ENCODE peak calls at places on chromosomes 6 and 20, in ten cellular contexts. One of them, this sample, is unnamed.

GRCh38 chr6:72720464-72720863 is 98.6 kb downstream of the KCNQ5 start:
- DNase-seq in NCI-H2029: no peak
- DNase-seq in epithelial cell of esophagus: peak; percentile 10
- DNase-seq in effector CD4-positive, alpha-beta T cell: no peak
- DNase-seq in lower lobe of right lung: no peak
- DNase-seq in stimulated activated CD4-positive, alpha-beta T cell treated with anti-CD3 and anti-CD28 coated beads, Interleukin-12 subunit alpha, Interleukin-12 subunit beta, amount 100 ng/mL, for 4 hours: no peak
- DNase-seq in non-pigmented ciliary epithelial cell: peak; percentile 28
- DNase-seq in amniotic stem cell: no peak
- DNase-seq in activated naive CD4-positive, alpha-beta T cell treated with anti-CD3 and anti-CD28 coated beads, Interleukin-2, amount 50 U/mL, for 16 hours: no peak
- DNase-seq in foreskin fibroblast: no peak
- DNase-seq in this sample: no peak

GRCh38 chr6:10419749-10420545 is 5.1 kb upstream of the TFAP2A start:
- DNase-seq in NCI-H2029: no peak
- DNase-seq in epithelial cell of esophagus: peak; percentile 80
- DNase-seq in effector CD4-positive, alpha-beta T cell: no peak
- DNase-seq in lower lobe of right lung: no peak
- DNase-seq in stimulated activated CD4-positive, alpha-beta T cell treated with anti-CD3 and anti-CD28 coated beads, Interleukin-12 subunit alpha, Interleukin-12 subunit beta, amount 100 ng/mL, for 4 hours: no peak
- DNase-seq in non-pigmented ciliary epithelial cell: no peak
- DNase-seq in amniotic stem cell: no peak
- DNase-seq in activated naive CD4-positive, alpha-beta T cell treated with anti-CD3 and anti-CD28 coated beads, Interleukin-2, amount 50 U/mL, for 16 hours: no peak
- DNase-seq in foreskin fibroblast: no peak
- DNase-seq in this sample: no peak

GRCh38 chr6:117264487-117265424 is 602 bp upstream of the VGLL2 start:
- DNase-seq in NCI-H2029: no peak
- DNase-seq in epithelial cell of esophagus: no peak
- DNase-seq in effector CD4-positive, alpha-beta T cell: no peak
- DNase-seq in lower lobe of right lung: no peak
- DNase-seq in stimulated activated CD4-positive, alpha-beta T cell treated with anti-CD3 and anti-CD28 coated beads, Interleukin-12 subunit alpha, Interleukin-12 subunit beta, amount 100 ng/mL, for 4 hours: no peak
- DNase-seq in non-pigmented ciliary epithelial cell: no peak
- DNase-seq in amniotic stem cell: no peak
- DNase-seq in activated naive CD4-positive, alpha-beta T cell treated with anti-CD3 and anti-CD28 coated beads, Interleukin-2, amount 50 U/mL, for 16 hours: no peak
- DNase-seq in foreskin fibroblast: no peak
- DNase-seq in this sample: no peak

GRCh38 chr6:150425508-150425907 is 56.7 kb downstream of the IYD start:
- DNase-seq in NCI-H2029: no peak
- DNase-seq in epithelial cell of esophagus: no peak
- DNase-seq in effector CD4-positive, alpha-beta T cell: no peak
- DNase-seq in lower lobe of right lung: no peak
- DNase-seq in stimulated activated CD4-positive, alpha-beta T cell treated with anti-CD3 and anti-CD28 coated beads, Interleukin-12 subunit alpha, Interleukin-12 subunit beta, amount 100 ng/mL, for 4 hours: no peak
- DNase-seq in non-pigmented ciliary epithelial cell: no peak
- DNase-seq in amniotic stem cell: no peak
- DNase-seq in activated naive CD4-positive, alpha-beta T cell treated with anti-CD3 and anti-CD28 coated beads, Interleukin-2, amount 50 U/mL, for 16 hours: no peak
- DNase-seq in foreskin fibroblast: no peak
- DNase-seq in this sample: no peak

GRCh38 chr6:168648730-168649129 is 207.7 kb downstream of the SMOC2 start:
- DNase-seq in NCI-H2029: no peak
- DNase-seq in epithelial cell of esophagus: no peak
- DNase-seq in effector CD4-positive, alpha-beta T cell: no peak
- DNase-seq in lower lobe of right lung: no peak
- DNase-seq in stimulated activated CD4-positive, alpha-beta T cell treated with anti-CD3 and anti-CD28 coated beads, Interleukin-12 subunit alpha, Interleukin-12 subunit beta, amount 100 ng/mL, for 4 hours: no peak
- DNase-seq in non-pigmented ciliary epithelial cell: no peak
- DNase-seq in amniotic stem cell: no peak
- DNase-seq in activated naive CD4-positive, alpha-beta T cell treated with anti-CD3 and anti-CD28 coated beads, Interleukin-2, amount 50 U/mL, for 16 hours: no peak
- DNase-seq in foreskin fibroblast: no peak
- DNase-seq in this sample: no peak

GRCh38 chr20:52533401-52533800 is 341.8 kb upstream of the ZFP64 start:
- DNase-seq in NCI-H2029: no peak
- DNase-seq in epithelial cell of esophagus: no peak
- DNase-seq in effector CD4-positive, alpha-beta T cell: no peak
- DNase-seq in lower lobe of right lung: no peak
- DNase-seq in stimulated activated CD4-positive, alpha-beta T cell treated with anti-CD3 and anti-CD28 coated beads, Interleukin-12 subunit alpha, Interleukin-12 subunit beta, amount 100 ng/mL, for 4 hours: no peak
- DNase-seq in non-pigmented ciliary epithelial cell: no peak
- DNase-seq in amniotic stem cell: no peak
- DNase-seq in activated naive CD4-positive, alpha-beta T cell treated with anti-CD3 and anti-CD28 coated beads, Interleukin-2, amount 50 U/mL, for 16 hours: no peak
- DNase-seq in foreskin fibroblast: no peak
- DNase-seq in this sample: no peak

GRCh38 chr6:45881705-45882435 is 133.8 kb downstream of the CLIC5 start:
- DNase-seq in NCI-H2029: no peak
- DNase-seq in epithelial cell of esophagus: no peak
- DNase-seq in effector CD4-positive, alpha-beta T cell: no peak
- DNase-seq in lower lobe of right lung: no peak
- DNase-seq in stimulated activated CD4-positive, alpha-beta T cell treated with anti-CD3 and anti-CD28 coated beads, Interleukin-12 subunit alpha, Interleukin-12 subunit beta, amount 100 ng/mL, for 4 hours: no peak
- DNase-seq in non-pigmented ciliary epithelial cell: no peak
- DNase-seq in amniotic stem cell: no peak
- DNase-seq in activated naive CD4-positive, alpha-beta T cell treated with anti-CD3 and anti-CD28 coated beads, Interleukin-2, amount 50 U/mL, for 16 hours: no peak
- DNase-seq in foreskin fibroblast: no peak
- DNase-seq in this sample: no peak

GRCh38 chr6:162708971-162709370 is 18.6 kb downstream of the PRKN start:
- DNase-seq in NCI-H2029: no peak
- DNase-seq in epithelial cell of esophagus: no peak
- DNase-seq in effector CD4-positive, alpha-beta T cell: no peak
- DNase-seq in lower lobe of right lung: no peak
- DNase-seq in stimulated activated CD4-positive, alpha-beta T cell treated with anti-CD3 and anti-CD28 coated beads, Interleukin-12 subunit alpha, Interleukin-12 subunit beta, amount 100 ng/mL, for 4 hours: no peak
- DNase-seq in non-pigmented ciliary epithelial cell: no peak
- DNase-seq in amniotic stem cell: no peak
- DNase-seq in activated naive CD4-positive, alpha-beta T cell treated with anti-CD3 and anti-CD28 coated beads, Interleukin-2, amount 50 U/mL, for 16 hours: no peak
- DNase-seq in foreskin fibroblast: no peak
- DNase-seq in this sample: no peak

GRCh38 chr6:15628499-15629131 is 34.2 kb downstream of the DTNBP1 start:
- DNase-seq in NCI-H2029: no peak
- DNase-seq in epithelial cell of esophagus: peak; percentile 74
- DNase-seq in effector CD4-positive, alpha-beta T cell: no peak
- DNase-seq in lower lobe of right lung: no peak
- DNase-seq in stimulated activated CD4-positive, alpha-beta T cell treated with anti-CD3 and anti-CD28 coated beads, Interleukin-12 subunit alpha, Interleukin-12 subunit beta, amount 100 ng/mL, for 4 hours: peak; percentile 34
- DNase-seq in non-pigmented ciliary epithelial cell: peak; percentile 77
- DNase-seq in amniotic stem cell: peak; percentile 50
- DNase-seq in activated naive CD4-positive, alpha-beta T cell treated with anti-CD3 and anti-CD28 coated beads, Interleukin-2, amount 50 U/mL, for 16 hours: peak; percentile 58
- DNase-seq in foreskin fibroblast: peak; percentile 67
- DNase-seq in this sample: no peak

GRCh38 chr6:43614396-43614730 is 14.7 kb downstream of the GTPBP2 start:
- DNase-seq in NCI-H2029: no peak
- DNase-seq in epithelial cell of esophagus: no peak
- DNase-seq in effector CD4-positive, alpha-beta T cell: no peak
- DNase-seq in lower lobe of right lung: no peak
- DNase-seq in stimulated activated CD4-positive, alpha-beta T cell treated with anti-CD3 and anti-CD28 coated beads, Interleukin-12 subunit alpha, Interleukin-12 subunit beta, amount 100 ng/mL, for 4 hours: no peak
- DNase-seq in non-pigmented ciliary epithelial cell: no peak
- DNase-seq in amniotic stem cell: no peak
- DNase-seq in activated naive CD4-positive, alpha-beta T cell treated with anti-CD3 and anti-CD28 coated beads, Interleukin-2, amount 50 U/mL, for 16 hours: no peak
- DNase-seq in foreskin fibroblast: no peak
- DNase-seq in this sample: no peak

GRCh38 chr6:121711472-121711871 is 276.0 kb downstream of the GJA1 start:
- DNase-seq in NCI-H2029: no peak
- DNase-seq in epithelial cell of esophagus: no peak
- DNase-seq in effector CD4-positive, alpha-beta T cell: no peak
- DNase-seq in lower lobe of right lung: no peak
- DNase-seq in stimulated activated CD4-positive, alpha-beta T cell treated with anti-CD3 and anti-CD28 coated beads, Interleukin-12 subunit alpha, Interleukin-12 subunit beta, amount 100 ng/mL, for 4 hours: no peak
- DNase-seq in non-pigmented ciliary epithelial cell: no peak
- DNase-seq in amniotic stem cell: no peak
- DNase-seq in activated naive CD4-positive, alpha-beta T cell treated with anti-CD3 and anti-CD28 coated beads, Interleukin-2, amount 50 U/mL, for 16 hours: no peak
- DNase-seq in foreskin fibroblast: no peak
- DNase-seq in this sample: no peak